ENCODE peak calls at places on chromosomes 11 and 22, in seven cellular contexts. H is body of pancreas; V is caudate nucleus; A is KG1; T is type B pancreatic cell; Z is AG09309; J is activated CD4-positive, alpha-beta T cell treated with anti-CD3 and anti-CD28 coated beads, Interleukin-2, amount 50 U/mL, for 1 hour. L is an unnamed sample.

GRCh38 chr11:102293873-102294601 is 23.2 kb upstream of the BIRC3 start:
- DNase-seq in H (no peak), A (peak), Z (no peak), V (no peak), J (no peak), T (no peak), L (no peak)

GRCh38 chr22:30495041-30495784 is 10.3 kb downstream of the SEC14L4 start:
- DNase-seq in A (no peak), V (no peak), Z (no peak), H (no peak), J (no peak), T (no peak), L (no peak)

GRCh38 chr22:19900707-19901436 is 40.7 kb upstream of the COMT start:
- DNase-seq in H (no peak), V (no peak), T (no peak), J (no peak), Z (no peak), A (no peak), L (no peak)

GRCh38 chr22:37225481-37225880 is 13.2 kb upstream of the SSTR3 start:
- DNase-seq in V (no peak), T (no peak), J (no peak), A (no peak), H (no peak), Z (no peak), L (peak)

GRCh38 chr11:44822369-44822768 is 95.6 kb downstream of the TSPAN18 start:
- DNase-seq in V (no peak), A (no peak), Z (no peak), T (no peak), J (no peak), H (no peak), L (no peak)

GRCh38 chr22:27482414-27482813 is 319.1 kb downstream of the MN1 start:
- DNase-seq in A (no peak), T (no peak), H (no peak), V (no peak), Z (no peak), J (no peak), L (no peak)

GRCh38 chr11:11979487-11980117 is 28.8 kb downstream of the DKK3 start:
- DNase-seq in T (peak), Z (no peak), J (no peak), H (peak), A (no peak), V (peak), L (no peak)

GRCh38 chr11:108392364-108392763 is 75.0 kb downstream of the C11orf65 start:
- DNase-seq in T (no peak), V (no peak), H (no peak), J (no peak), A (no peak), Z (no peak), L (no peak)

GRCh38 chr22:39215430-39216142 is 29.2 kb downstream of the PDGFB start:
- DNase-seq in T (peak), Z (no peak), J (peak), A (no peak), V (no peak), H (no peak), L (no peak)

GRCh38 chr11:119149371-119150275 is 771 bp downstream of the ABCG4 start:
- DNase-seq in T (no peak), H (no peak), V (no peak), A (no peak), Z (no peak), J (no peak), L (no peak)

GRCh38 chr11:28383471-28383870 is 275.3 kb downstream of the METTL15 start:
- DNase-seq in J (no peak), V (no peak), A (no peak), H (no peak), Z (peak), T (no peak), L (no peak)

GRCh38 chr11:6022954-6023353 is 7.6 kb downstream of the OR56A1 start:
- DNase-seq in A (peak), T (no peak), H (no peak), Z (peak), J (no peak), V (no peak), L (peak)

GRCh38 chr11:8810331-8811301 is 100.4 kb upstream of the AKIP1 start:
- DNase-seq in T (peak), Z (peak), H (peak), J (no peak), V (peak), A (no peak), L (no peak)

GRCh38 chr11:114438303-114438702 is 964 bp upstream of the REXO2 start:
- DNase-seq in A (no peak), J (no peak), H (no peak), T (no peak), Z (no peak), V (no peak), L (no peak)

GRCh38 chr22:44702479-44703219 is 645 bp downstream of the PRR5 start:
- DNase-seq in A (no peak), V (no peak), J (peak), H (peak), T (no peak), Z (no peak), L (no peak)

GRCh38 chr11:2122222-2122906 is 16.8 kb downstream of the IGF2 start:
- DNase-seq in T (peak), A (no peak), Z (peak), J (no peak), V (no peak), H (no peak), L (no peak)

GRCh38 chr22:48262596-48263430 is 1500.4 kb downstream of the TBC1D22A start:
- DNase-seq in J (no peak), Z (no peak), V (no peak), T (no peak), H (no peak), A (no peak), L (no peak)

GRCh38 chr22:41619979-41620645 is 731 bp downstream of the DESI1 start:
- DNase-seq in A (no peak), J (peak), H (peak), V (no peak), Z (no peak), T (peak), L (peak)

GRCh38 chr22:49650336-49651241 is 177.1 kb downstream of the BRD1 start:
- DNase-seq in T (no peak), J (no peak), A (no peak), Z (no peak), V (no peak), H (no peak), L (no peak)

GRCh38 chr11:77435972-77436371 is 37.9 kb downstream of the PAK1 start:
- DNase-seq in Z (no peak), T (no peak), A (no peak), J (no peak), V (no peak), H (no peak), L (no peak)

GRCh38 chr22:48060266-48060665 is 1297.8 kb downstream of the TBC1D22A start:
- DNase-seq in J (no peak), Z (no peak), T (no peak), H (no peak), V (no peak), A (no peak), L (no peak)